ENCODE peak calls at places on chromosome 10, in ten cellular contexts. J is SHP77, G is NCI-H69, Z is mammary epithelial cell, U is K562, D is OCI-LY7, Y is brain microvascular endothelial cell, C is HFF-Myc, X is left ventricle myocardium inferior, I is GM04504. P is an unnamed sample.
A peak's percentile ranks its signal among the peaks of the same experiment; 100 is the strongest.

GRCh38 chr10:26437637-26438461 is at the start of gene APBB1IP:
- DNase-seq in J (no peak), I (no peak), Z (no peak), G (no peak), D (peak; percentile 94), X (peak; percentile 81), C (no peak), U (no peak), Y (no peak), P (peak; percentile 19)

GRCh38 chr10:69963835-69964710 is 88.6 kb upstream of the MACROH2A2 start:
- DNase-seq in D (no peak), G (no peak), C (no peak), I (no peak), Z (no peak), U (no peak), X (no peak), J (no peak), Y (no peak), P (no peak)

GRCh38 chr10:128892005-128892404 is 575.0 kb upstream of the MGMT start:
- DNase-seq in U (no peak), G (no peak), D (no peak), Y (no peak), C (no peak), X (no peak), I (no peak), J (no peak), Z (no peak), P (no peak)

GRCh38 chr10:69866246-69866687 is 64.6 kb downstream of the COL13A1 start:
- DNase-seq in D (no peak), Y (no peak), X (no peak), I (no peak), G (no peak), Z (no peak), J (no peak), C (no peak), U (no peak), P (no peak)

GRCh38 chr10:125035136-125035535 is 93.2 kb downstream of the ZRANB1 start:
- DNase-seq in J (no peak), G (no peak), I (peak; percentile 81), Z (peak; percentile 83), Y (peak; percentile 91), C (peak; percentile 53), U (no peak), X (no peak), D (no peak), P (no peak)

GRCh38 chr10:91796332-91797076 is 1.7 kb upstream of the TNKS2 start:
- DNase-seq in D (peak; percentile 65), U (peak; percentile 55), X (peak; percentile 32), G (peak; percentile 62), J (no peak), C (no peak), Z (peak; percentile 40), Y (no peak), I (no peak), P (peak; percentile 35)

GRCh38 chr10:46030091-46030937 is at the start of gene NCOA4:
- DNase-seq in D (peak; percentile 99), J (peak; percentile 77), I (peak; percentile 97), G (peak; percentile 93), Y (peak; percentile 96), Z (peak; percentile 94), X (peak; percentile 98), U (peak; percentile 100), C (peak; percentile 97), P (peak; percentile 96)

GRCh38 chr10:103872137-103872933 is 17.0 kb upstream of the SH3PXD2A start:
- DNase-seq in G (peak; percentile 10), X (no peak), I (no peak), C (no peak), Z (peak; percentile 100), D (no peak), J (no peak), Y (no peak), U (no peak), P (no peak)

GRCh38 chr10:67224553-67224952 is 298.7 kb downstream of the LRRTM3 start:
- DNase-seq in C (no peak), J (no peak), I (no peak), D (no peak), Z (no peak), X (peak; percentile 22), U (no peak), G (no peak), Y (no peak), P (no peak)

GRCh38 chr10:119602241-119603095 is 5.7 kb upstream of the TIAL1 start:
- DNase-seq in X (no peak), C (no peak), Z (peak; percentile 27), D (peak; percentile 40), J (peak; percentile 18), G (peak; percentile 25), I (no peak), U (peak; percentile 65), Y (peak; percentile 12), P (no peak)

GRCh38 chr10:32005050-32005449 is 51.2 kb downstream of the KIF5B start:
- DNase-seq in D (peak; percentile 61), Z (peak; percentile 25), X (no peak), U (peak; percentile 78), C (peak; percentile 31), Y (peak; percentile 61), I (peak; percentile 10), J (peak; percentile 7), G (peak; percentile 37), P (no peak)

GRCh38 chr10:33623677-33624076 is 289.2 kb upstream of the NRP1 start:
- DNase-seq in Y (no peak), G (no peak), C (no peak), X (no peak), U (no peak), J (no peak), I (no peak), D (no peak), Z (no peak), P (no peak)

GRCh38 chr10:103929396-103929921 is 11.5 kb upstream of the STN1 start:
- DNase-seq in G (peak; percentile 55), U (no peak), X (no peak), Z (no peak), C (no peak), Y (no peak), I (no peak), D (no peak), J (no peak), P (no peak)

GRCh38 chr10:19993714-19994343 is 177.6 kb downstream of the PLXDC2 start:
- DNase-seq in J (no peak), Y (no peak), U (no peak), C (no peak), D (no peak), G (no peak), Z (peak; percentile 23), X (no peak), I (no peak), P (no peak)

GRCh38 chr10:1061930-1062769 is 6.0 kb downstream of the WDR37 start:
- DNase-seq in G (no peak), U (no peak), C (no peak), J (no peak), Z (no peak), Y (peak; percentile 65), I (no peak), X (no peak), D (no peak), P (no peak)

GRCh38 chr10:6204063-6204340 is 1.3 kb downstream of the PFKFB3 start:
- DNase-seq in G (peak; percentile 27), Z (no peak), Y (no peak), I (no peak), X (no peak), J (no peak), U (no peak), D (peak; percentile 52), C (no peak), P (peak; percentile 41)

GRCh38 chr10:124748206-124748605 is 4.0 kb upstream of the FAM53B start:
- DNase-seq in X (no peak), I (no peak), D (no peak), J (no peak), Y (no peak), Z (no peak), C (no peak), G (no peak), U (no peak), P (no peak)

GRCh38 chr10:62048919-62049636 is 147.6 kb downstream of the ARID5B start:
- DNase-seq in D (peak; percentile 51), G (peak; percentile 93), Z (peak; percentile 95), Y (peak; percentile 98), I (peak; percentile 95), X (peak; percentile 82), U (peak; percentile 80), C (peak; percentile 94), J (peak; percentile 66), P (peak; percentile 91)